ENCODE peak calls at places on chromosome 12, in six cellular contexts. One of them, this sample, is unnamed.

GRCh38 chr12:39723831-39724230 is 104.2 kb upstream of the ABCD2 start:
- DNase-seq in foreskin fibroblast: peak; percentile 28
- DNase-seq in AG09309: no peak
- DNase-seq in transverse colon: no peak
- DNase-seq in left lung: no peak
- DNase-seq in pancreas: no peak
- DNase-seq in this sample: peak; percentile 5

GRCh38 chr12:121626853-121627623 is 708 bp downstream of the ORAI1 start:
- DNase-seq in left lung: peak; percentile 67
- DNase-seq in foreskin fibroblast: peak; percentile 81
- DNase-seq in pancreas: peak; percentile 54
- DNase-seq in AG09309: no peak
- DNase-seq in transverse colon: peak; percentile 63
- DNase-seq in this sample: peak; percentile 29

GRCh38 chr12:57724003-57724935 is 14.3 kb downstream of the AGAP2 start:
- DNase-seq in foreskin fibroblast: no peak
- DNase-seq in left lung: no peak
- DNase-seq in AG09309: no peak
- DNase-seq in transverse colon: no peak
- DNase-seq in pancreas: no peak
- DNase-seq in this sample: no peak

GRCh38 chr12:124583854-124584253 is 16.4 kb upstream of the NCOR2 start:
- DNase-seq in foreskin fibroblast: no peak
- DNase-seq in pancreas: no peak
- DNase-seq in left lung: no peak
- DNase-seq in AG09309: no peak
- DNase-seq in transverse colon: no peak
- DNase-seq in this sample: no peak

GRCh38 chr12:108578264-108578663 is 15.9 kb downstream of the ISCU start:
- DNase-seq in AG09309: no peak
- DNase-seq in foreskin fibroblast: no peak
- DNase-seq in pancreas: no peak
- DNase-seq in left lung: no peak
- DNase-seq in transverse colon: no peak
- DNase-seq in this sample: no peak

GRCh38 chr12:68761901-68762630 is 16.1 kb downstream of the SLC35E3 start:
- DNase-seq in foreskin fibroblast: no peak
- DNase-seq in pancreas: no peak
- DNase-seq in transverse colon: no peak
- DNase-seq in AG09309: no peak
- DNase-seq in left lung: no peak
- DNase-seq in this sample: no peak

GRCh38 chr12:12015073-12015685 is 55.6 kb upstream of the BCL2L14 start:
- DNase-seq in AG09309: no peak
- DNase-seq in left lung: no peak
- DNase-seq in foreskin fibroblast: no peak
- DNase-seq in pancreas: no peak
- DNase-seq in transverse colon: no peak
- DNase-seq in this sample: no peak

GRCh38 chr12:62082448-62082847 is 177.8 kb upstream of the USP15 start:
- DNase-seq in foreskin fibroblast: no peak
- DNase-seq in pancreas: no peak
- DNase-seq in left lung: no peak
- DNase-seq in transverse colon: no peak
- DNase-seq in AG09309: no peak
- DNase-seq in this sample: no peak

GRCh38 chr12:24748326-24748725 is 200.6 kb downstream of the BCAT1 start:
- DNase-seq in pancreas: no peak
- DNase-seq in transverse colon: no peak
- DNase-seq in foreskin fibroblast: no peak
- DNase-seq in left lung: no peak
- DNase-seq in AG09309: no peak
- DNase-seq in this sample: no peak

GRCh38 chr12:47850153-47851084 is 30.7 kb upstream of the HDAC7 start:
- DNase-seq in pancreas: no peak
- DNase-seq in left lung: no peak
- DNase-seq in transverse colon: no peak
- DNase-seq in foreskin fibroblast: no peak
- DNase-seq in AG09309: no peak
- DNase-seq in this sample: no peak

GRCh38 chr12:13368431-13368830 is 171.9 kb downstream of the EMP1 start:
- DNase-seq in AG09309: no peak
- DNase-seq in foreskin fibroblast: no peak
- DNase-seq in left lung: peak; percentile 51
- DNase-seq in transverse colon: no peak
- DNase-seq in pancreas: no peak
- DNase-seq in this sample: no peak

GRCh38 chr12:76018111-76018510 is 13.5 kb downstream of the PHLDA1 start:
- DNase-seq in foreskin fibroblast: peak; percentile 48
- DNase-seq in left lung: peak; percentile 65
- DNase-seq in AG09309: no peak
- DNase-seq in transverse colon: no peak
- DNase-seq in pancreas: no peak
- DNase-seq in this sample: no peak

GRCh38 chr12:100908501-100908900 is 113.9 kb downstream of the ANO4 start:
- DNase-seq in left lung: no peak
- DNase-seq in transverse colon: no peak
- DNase-seq in foreskin fibroblast: peak; percentile 58
- DNase-seq in AG09309: peak; percentile 65
- DNase-seq in pancreas: no peak
- DNase-seq in this sample: no peak

GRCh38 chr12:127118251-127118650 is 1148.7 kb upstream of the TMEM132C start:
- DNase-seq in foreskin fibroblast: no peak
- DNase-seq in AG09309: no peak
- DNase-seq in pancreas: no peak
- DNase-seq in left lung: no peak
- DNase-seq in transverse colon: no peak
- DNase-seq in this sample: no peak

GRCh38 chr12:95509300-95509699 is 35.3 kb downstream of the METAP2 start:
- DNase-seq in left lung: no peak
- DNase-seq in pancreas: no peak
- DNase-seq in foreskin fibroblast: no peak
- DNase-seq in AG09309: no peak
- DNase-seq in transverse colon: no peak
- DNase-seq in this sample: no peak

GRCh38 chr12:118055144-118055557 is 5.8 kb downstream of the WSB2 start:
- DNase-seq in left lung: no peak
- DNase-seq in AG09309: no peak
- DNase-seq in transverse colon: peak; percentile 54
- DNase-seq in foreskin fibroblast: peak; percentile 38
- DNase-seq in pancreas: no peak
- DNase-seq in this sample: peak; percentile 29

GRCh38 chr12:104976703-104977102 is 9.4 kb upstream of the NOPCHAP1 start:
- DNase-seq in pancreas: no peak
- DNase-seq in transverse colon: no peak
- DNase-seq in foreskin fibroblast: no peak
- DNase-seq in AG09309: no peak
- DNase-seq in left lung: no peak
- DNase-seq in this sample: no peak

GRCh38 chr12:77031745-77032144 is 33.6 kb downstream of the E2F7 start:
- DNase-seq in AG09309: no peak
- DNase-seq in left lung: no peak
- DNase-seq in pancreas: no peak
- DNase-seq in foreskin fibroblast: peak; percentile 54
- DNase-seq in transverse colon: no peak
- DNase-seq in this sample: no peak

GRCh38 chr12:14619731-14620501 is 52.2 kb upstream of the PLBD1 start:
- DNase-seq in pancreas: no peak
- DNase-seq in left lung: no peak
- DNase-seq in foreskin fibroblast: no peak
- DNase-seq in transverse colon: peak; percentile 31
- DNase-seq in AG09309: no peak
- DNase-seq in this sample: no peak

GRCh38 chr12:70876952-70877351 is 43.6 kb downstream of the PTPRR start:
- DNase-seq in AG09309: no peak
- DNase-seq in foreskin fibroblast: peak; percentile 91
- DNase-seq in pancreas: no peak
- DNase-seq in left lung: no peak
- DNase-seq in transverse colon: no peak
- DNase-seq in this sample: no peak

GRCh38 chr12:24902521-24903304 is 46.2 kb downstream of the BCAT1 start:
- DNase-seq in AG09309: no peak
- DNase-seq in left lung: peak; percentile 43
- DNase-seq in transverse colon: no peak
- DNase-seq in pancreas: no peak
- DNase-seq in foreskin fibroblast: peak; percentile 62
- DNase-seq in this sample: no peak

GRCh38 chr12:91964501-91964900 is 181.1 kb downstream of the BTG1 start:
- DNase-seq in transverse colon: no peak
- DNase-seq in AG09309: no peak
- DNase-seq in pancreas: no peak
- DNase-seq in foreskin fibroblast: no peak
- DNase-seq in left lung: no peak
- DNase-seq in this sample: no peak

GRCh38 chr12:57864382-57864781 is 17.9 kb upstream of the CTDSP2 start:
- DNase-seq in AG09309: no peak
- DNase-seq in foreskin fibroblast: peak; percentile 72
- DNase-seq in pancreas: no peak
- DNase-seq in transverse colon: no peak
- DNase-seq in left lung: no peak
- DNase-seq in this sample: no peak

GRCh38 chr12:85856966-85857365 is 17.1 kb upstream of the NTS start:
- DNase-seq in pancreas: no peak
- DNase-seq in AG09309: no peak
- DNase-seq in transverse colon: no peak
- DNase-seq in left lung: no peak
- DNase-seq in foreskin fibroblast: no peak
- DNase-seq in this sample: no peak

DNA sequence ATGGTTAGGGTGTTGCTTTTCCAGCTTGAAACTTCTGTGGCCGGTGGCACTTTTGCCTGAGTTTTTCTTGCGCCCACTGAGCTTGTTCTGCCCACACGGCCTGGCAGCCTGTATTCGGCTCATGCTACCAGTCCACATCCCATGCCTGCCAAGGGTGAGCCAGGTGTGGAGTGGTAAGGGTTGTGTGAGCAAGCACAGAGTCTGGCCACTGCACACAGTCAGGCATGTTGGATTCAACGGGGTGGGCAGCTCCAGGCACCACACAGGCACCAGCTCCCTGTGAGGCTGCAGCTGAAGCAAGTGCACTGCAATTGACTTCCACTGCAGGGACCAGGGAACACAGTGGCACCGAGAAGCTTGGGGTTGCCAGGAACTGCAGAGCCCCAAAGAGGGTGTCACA is 18.8 kb upstream of the NTS start:
- DNase-seq in AG09309: no peak
- DNase-seq in left lung: no peak
- DNase-seq in foreskin fibroblast: no peak
- DNase-seq in transverse colon: no peak
- DNase-seq in pancreas: no peak
- DNase-seq in this sample: no peak
- H3K4me3 ChIP-seq in AG09309: no peak overlapping the region
- H3K4me3 ChIP-seq in left lung: no peak overlapping the region
- H3K4me3 ChIP-seq in foreskin fibroblast: no peak overlapping the region
- H3K4me3 ChIP-seq in transverse colon: no peak overlapping the region
- H3K4me3 ChIP-seq in pancreas: no peak overlapping the region
- H3K4me3 ChIP-seq in this sample: no peak overlapping the region

DNA sequence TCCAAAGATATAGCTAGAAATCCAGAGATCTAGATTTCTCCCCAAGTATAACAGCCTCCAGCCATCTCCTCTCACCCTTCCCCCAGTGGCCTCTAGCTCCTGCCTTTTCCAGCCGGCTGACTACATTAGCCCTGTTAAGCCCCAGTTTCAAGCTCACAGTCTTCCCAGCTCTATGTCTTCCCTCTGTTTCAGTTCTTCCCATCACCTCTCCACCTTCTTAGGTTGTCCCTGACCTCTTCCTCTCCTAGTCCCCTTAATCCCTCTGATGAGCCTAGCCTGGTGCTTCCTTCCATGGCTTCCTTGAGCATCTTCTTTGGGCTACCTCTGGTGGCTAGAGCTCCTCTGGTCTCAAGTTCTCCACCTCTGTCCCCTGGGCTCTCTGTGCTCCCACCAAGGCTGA is 944 bp upstream of the GDF11 start:
- DNase-seq in left lung: no peak
- DNase-seq in foreskin fibroblast: peak; percentile 38
- DNase-seq in pancreas: no peak
- DNase-seq in AG09309: no peak
- DNase-seq in transverse colon: no peak
- DNase-seq in this sample: no peak
- H3K4me3 ChIP-seq in left lung: no peak overlapping the region
- H3K4me3 ChIP-seq in foreskin fibroblast: no peak overlapping the region
- H3K4me3 ChIP-seq in pancreas: no peak overlapping the region
- H3K4me3 ChIP-seq in AG09309: no peak overlapping the region
- H3K4me3 ChIP-seq in transverse colon: no peak overlapping the region
- H3K4me3 ChIP-seq in this sample: no peak overlapping the region

DNA sequence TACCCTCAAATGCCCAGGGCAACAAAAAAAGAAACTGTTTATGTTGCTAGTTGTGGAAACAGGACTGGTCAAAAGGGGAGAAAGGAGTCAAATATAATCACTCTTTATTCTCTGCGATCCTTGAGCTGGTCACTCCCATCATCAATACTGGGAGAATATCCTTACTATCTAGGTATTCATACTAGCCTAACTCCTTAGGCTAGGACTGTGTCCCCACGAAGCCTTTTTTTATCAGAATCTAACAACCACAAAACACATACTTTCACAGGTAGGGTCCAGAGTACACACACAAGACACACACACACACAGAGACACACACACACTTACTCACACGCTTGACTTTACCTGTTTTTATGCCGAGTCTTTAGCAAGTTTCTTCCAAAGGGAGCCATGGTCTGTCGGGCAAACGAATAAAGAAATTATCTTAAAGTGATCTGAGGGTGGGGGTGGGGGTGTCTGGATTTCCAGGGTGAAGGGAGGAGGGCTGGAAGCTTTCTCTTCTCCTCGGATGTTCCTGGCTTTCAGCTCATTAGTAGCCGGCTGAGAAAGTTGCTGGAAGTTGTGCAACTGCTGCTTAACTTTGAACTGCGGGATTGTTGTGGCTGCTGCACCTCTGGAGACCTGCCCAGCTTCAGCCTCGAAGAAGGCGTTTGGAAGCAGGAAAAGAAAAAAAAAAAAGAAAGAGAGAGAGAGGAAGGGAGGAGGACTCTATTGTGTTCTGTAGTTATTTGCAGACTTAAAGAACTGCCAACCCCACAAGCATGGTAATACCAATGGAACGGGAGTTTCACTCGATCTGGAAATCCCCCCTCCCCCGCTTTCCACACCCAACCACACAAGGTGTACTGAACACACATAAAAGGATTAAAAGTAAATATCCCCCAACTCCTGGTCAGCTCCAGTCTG is at the start of gene RASSF9:
- DNase-seq in pancreas: peak; percentile 58
- DNase-seq in AG09309: peak; percentile 77
- DNase-seq in transverse colon: peak; percentile 55
- DNase-seq in left lung: peak; percentile 70
- DNase-seq in foreskin fibroblast: peak; percentile 83
- DNase-seq in this sample: no peak
- H3K4me3 ChIP-seq in pancreas: peak within 1 kb of the TSS; percentile 3
- H3K4me3 ChIP-seq in AG09309: peak within 1 kb of the TSS; percentile 52
- H3K4me3 ChIP-seq in transverse colon: peak within 1 kb of the TSS; percentile 17
- H3K4me3 ChIP-seq in left lung: peak within 1 kb of the TSS; percentile 39
- H3K4me3 ChIP-seq in foreskin fibroblast: peak within 1 kb of the TSS; percentile 46
- H3K4me3 ChIP-seq in this sample: no peak within 1 kb of the TSS

DNA sequence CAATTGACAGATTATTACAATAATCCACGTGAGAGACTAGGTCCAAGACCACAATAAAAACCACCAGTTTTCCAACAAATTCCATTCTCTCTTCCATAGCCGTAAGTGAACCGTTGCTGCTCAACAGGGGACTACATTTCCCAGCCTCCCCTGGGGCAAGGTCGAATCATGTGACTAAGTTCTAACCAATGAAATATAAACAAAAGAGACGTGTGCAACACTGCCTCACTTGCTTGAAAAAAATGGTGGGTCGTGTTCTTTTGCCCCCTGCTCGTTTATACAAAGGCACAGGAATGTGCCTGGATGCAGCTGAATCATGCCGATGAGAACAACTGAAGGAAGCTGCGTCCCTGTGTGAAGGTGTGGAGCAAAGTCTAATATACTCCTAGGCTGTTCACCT is 51.1 kb downstream of the HSPB8 start:
- DNase-seq in foreskin fibroblast: no peak
- DNase-seq in left lung: no peak
- DNase-seq in pancreas: no peak
- DNase-seq in transverse colon: no peak
- DNase-seq in AG09309: no peak
- DNase-seq in this sample: no peak
- H3K4me3 ChIP-seq in foreskin fibroblast: no peak overlapping the region
- H3K4me3 ChIP-seq in left lung: no peak overlapping the region
- H3K4me3 ChIP-seq in pancreas: no peak overlapping the region
- H3K4me3 ChIP-seq in transverse colon: no peak overlapping the region
- H3K4me3 ChIP-seq in AG09309: no peak overlapping the region
- H3K4me3 ChIP-seq in this sample: no peak overlapping the region

This sample was measured in HFF-Myc.